ENCODE peak calls at places on chromosomes 5 and 9, in ten cellular contexts. N is LHCN-M2; A is T-cell; D is NCI-H524; V is cardiac muscle cell; Y is stimulated activated CD4-positive, alpha-beta T cell treated with anti-CD3 and anti-CD28 coated beads, Interleukin-2, amount 100 ng/mL, for 48 hours; W is NCI-H1092; M is nephron progenitor cell; U is body of pancreas; G is frontal cortex. B is an unnamed sample.

GRCh38 chr5:140148508-140148907 is 22.8 kb downstream of the IGIP start:
- DNase-seq in N (no peak), A (no peak), D (peak), V (peak), Y (no peak), W (no peak), M (peak), U (no peak), G (no peak), B (no peak)

GRCh38 chr5:154331924-154332323 is 113.9 kb upstream of the SAP30L start:
- DNase-seq in N (no peak), A (no peak), D (no peak), V (no peak), Y (no peak), W (no peak), M (no peak), U (peak), G (no peak), B (no peak)

GRCh38 chr5:126414874-126415502 is 8.2 kb upstream of the GRAMD2B start:
- DNase-seq in N (peak), A (no peak), D (no peak), V (peak), Y (no peak), W (no peak), M (no peak), U (peak), G (no peak), B (no peak)

GRCh38 chr5:121478636-121479035 is 373.0 kb upstream of the FTMT start:
- DNase-seq in N (no peak), A (no peak), D (no peak), V (no peak), Y (no peak), W (no peak), M (no peak), U (no peak), G (no peak), B (no peak)

GRCh38 chr5:114339108-114339507 is 22.8 kb upstream of the KCNN2 start:
- DNase-seq in N (no peak), A (no peak), D (no peak), V (no peak), Y (no peak), W (no peak), M (no peak), U (no peak), G (no peak), B (no peak)

GRCh38 chr5:55360190-55360589 is 52.4 kb downstream of the MTREX start:
- DNase-seq in N (peak), A (no peak), D (no peak), V (no peak), Y (no peak), W (no peak), M (no peak), U (no peak), G (no peak), B (peak)

GRCh38 chr9:104836235-104836634 is 72.3 kb downstream of the NIPSNAP3B start:
- DNase-seq in N (peak), A (no peak), D (peak), V (peak), Y (no peak), W (peak), M (no peak), U (no peak), G (no peak), B (no peak)

GRCh38 chr9:8019636-8020035 is 220.1 kb upstream of the DMAC1 start:
- DNase-seq in N (no peak), A (no peak), D (no peak), V (no peak), Y (no peak), W (no peak), M (no peak), U (no peak), G (no peak), B (no peak)

GRCh38 chr5:83513491-83513890 is 41.9 kb downstream of the VCAN start:
- DNase-seq in N (no peak), A (no peak), D (no peak), V (no peak), Y (no peak), W (no peak), M (no peak), U (no peak), G (no peak), B (no peak)

GRCh38 chr9:105994970-105995369 is 300.6 kb downstream of the TMEM38B start:
- DNase-seq in N (peak), A (no peak), D (no peak), V (no peak), Y (no peak), W (no peak), M (no peak), U (no peak), G (no peak), B (peak)

GRCh38 chr5:76771705-76772405 is 47.0 kb upstream of the F2RL1 start:
- DNase-seq in N (no peak), A (no peak), D (no peak), V (no peak), Y (no peak), W (no peak), M (no peak), U (no peak), G (no peak), B (no peak)